ENCODE peak calls at places on chromosome 2, in eight cellular contexts. M is gastrocnemius medialis; J is ovary; P is tibial artery; O is fibroblast of the aortic adventitia; U is fibroblast of mammary gland; S is activated CD8-positive, alpha-beta T cell treated with anti-CD3 and anti-CD28 coated beads for 36 hours; K is cardiac fibroblast. L is an unnamed sample.

GRCh38 chr2:241950878-241951331 is 81.4 kb downstream of the RTP5 start:
- DNase-seq in M (no peak), J (peak; percentile 81), P (peak; percentile 58), O (peak; percentile 66), U (peak; percentile 63), S (peak; percentile 54), K (peak; percentile 71), L (peak; percentile 90)

GRCh38 chr2:20397811-20398447 is 47.3 kb upstream of the PUM2 start:
- DNase-seq in M (no peak), J (no peak), P (no peak), O (no peak), U (no peak), S (no peak), K (no peak), L (no peak)

GRCh38 chr2:191746809-191747208 is 68.9 kb downstream of the NABP1 start:
- DNase-seq in M (no peak), J (no peak), P (no peak), O (peak; percentile 31), U (peak; percentile 60), S (no peak), K (no peak), L (no peak)

GRCh38 chr2:100109986-100110980 is 32.1 kb downstream of the AFF3 start:
- DNase-seq in M (no peak), J (no peak), P (no peak), O (no peak), U (no peak), S (no peak), K (no peak), L (no peak)

GRCh38 chr2:221554769-221555510 is 17.2 kb downstream of the EPHA4 start:
- DNase-seq in M (no peak), J (no peak), P (no peak), O (peak; percentile 43), U (peak; percentile 42), S (peak; percentile 2), K (no peak), L (no peak)

GRCh38 chr2:110866496-110866895 is 134.1 kb downstream of the ACOXL start:
- DNase-seq in M (no peak), J (no peak), P (no peak), O (no peak), U (no peak), S (peak; percentile 87), K (no peak), L (no peak)

GRCh38 chr2:57543211-57543610 is 503.4 kb upstream of the VRK2 start:
- DNase-seq in M (no peak), J (no peak), P (no peak), O (no peak), U (no peak), S (no peak), K (peak; percentile 18), L (no peak)

GRCh38 chr2:64173156-64174135 is 29.2 kb upstream of the PELI1 start:
- DNase-seq in M (no peak), J (no peak), P (no peak), O (no peak), U (no peak), S (no peak), K (no peak), L (no peak)

GRCh38 chr2:78734221-78734620 is 291.3 kb upstream of the REG3G start:
- DNase-seq in M (no peak), J (no peak), P (no peak), O (no peak), U (no peak), S (no peak), K (no peak), L (no peak)

GRCh38 chr2:109129356-109129920 is 433 bp downstream of the SH3RF3 start:
- DNase-seq in M (no peak), J (peak; percentile 30), P (no peak), O (peak; percentile 26), U (peak; percentile 19), S (peak; percentile 43), K (peak; percentile 42), L (peak; percentile 52)

GRCh38 chr2:183009249-183009899 is 28.9 kb downstream of the NCKAP1 start:
- DNase-seq in M (no peak), J (no peak), P (no peak), O (no peak), U (no peak), S (no peak), K (no peak), L (no peak)

GRCh38 chr2:159249955-159250723 is 36.4 kb downstream of the WDSUB1 start:
- DNase-seq in M (peak; percentile 65), J (peak; percentile 31), P (peak; percentile 86), O (peak; percentile 79), U (peak; percentile 89), S (peak; percentile 9), K (peak; percentile 87), L (no peak)

GRCh38 chr2:68091439-68092034 is 28.7 kb upstream of the C1D start:
- DNase-seq in M (no peak), J (no peak), P (no peak), O (no peak), U (peak; percentile 17), S (no peak), K (no peak), L (no peak)

GRCh38 chr2:38586926-38587325 is 15.8 kb downstream of the HNRNPLL start:
- DNase-seq in M (no peak), J (no peak), P (no peak), O (no peak), U (peak; percentile 38), S (no peak), K (peak; percentile 44), L (no peak)

GRCh38 chr2:187442778-187443177 is 5.3 kb downstream of the CALCRL start:
- DNase-seq in M (no peak), J (no peak), P (no peak), O (no peak), U (no peak), S (no peak), K (no peak), L (no peak)

GRCh38 chr2:128318776-128319456 is at the start of gene HS6ST1:
- DNase-seq in M (peak; percentile 69), J (peak; percentile 87), P (peak; percentile 80), O (peak; percentile 66), U (peak; percentile 67), S (peak; percentile 81), K (peak; percentile 74), L (peak; percentile 94)
- TF ChIP-seq CTCF in M (no peak), J (no peak), P (peak; percentile 13), O (no peak), U (no peak), S (no peak), K (no peak), L (no peak)

GRCh38 chr2:197310940-197311485 is 433 bp upstream of the ANKRD44 start:
- DNase-seq in M (no peak), J (no peak), P (no peak), O (peak; percentile 14), U (no peak), S (no peak), K (no peak), L (no peak)
- TF ChIP-seq CTCF in M (no peak), J (no peak), P (no peak), O (no peak), U (no peak), S (no peak), K (no peak), L (no peak)

DNA sequence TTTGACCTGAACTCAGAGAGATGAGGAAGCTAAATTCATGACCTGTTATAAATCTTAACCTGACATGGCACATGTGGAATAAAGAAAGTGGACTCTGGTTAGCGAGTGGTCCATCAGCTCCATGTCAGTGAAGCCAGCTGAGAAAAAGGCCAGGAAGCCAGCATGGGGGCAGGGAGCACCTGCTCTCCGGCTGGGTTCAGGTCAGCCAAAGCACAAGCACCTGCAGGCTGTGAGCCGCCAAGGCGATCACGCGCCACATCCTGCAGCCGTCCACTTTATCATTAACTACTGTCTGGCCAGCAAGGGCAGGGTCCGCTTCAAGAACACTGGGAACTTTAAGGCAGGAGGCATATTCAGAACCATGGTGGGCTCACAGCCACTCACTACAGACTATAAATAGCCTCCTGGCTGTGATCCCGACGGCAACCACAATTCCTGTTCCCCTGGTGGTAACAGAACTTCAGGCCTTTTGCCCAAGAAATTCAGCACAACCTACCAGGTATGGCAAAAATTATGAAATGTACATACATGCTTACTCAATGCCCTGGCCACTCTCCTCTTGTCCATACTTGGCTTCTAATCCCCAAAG is 35.5 kb downstream of the ACVR1 start:
- DNase-seq in M (peak; percentile 84), J (peak; percentile 34), P (peak; percentile 54), O (peak; percentile 56), U (peak; percentile 49), S (no peak), K (peak; percentile 22), L (no peak)
- TF ChIP-seq CTCF in M (no peak), J (no peak), P (peak; percentile 46), O (peak; percentile 24), U (no peak), S (no peak), K (no peak), L (no peak)

GRCh38 chr2:230678018-230678417 is 34.6 kb upstream of the CAB39 start:
- DNase-seq in M (no peak), J (no peak), P (no peak), O (no peak), U (no peak), S (peak; percentile 19), K (no peak), L (no peak)

GRCh38 chr2:230682546-230682945 is 30.1 kb upstream of the CAB39 start:
- DNase-seq in M (no peak), J (no peak), P (no peak), O (no peak), U (no peak), S (no peak), K (no peak), L (no peak)

GRCh38 chr2:230678451-230678850 is 34.2 kb upstream of the CAB39 start:
- DNase-seq in M (no peak), J (no peak), P (no peak), O (no peak), U (no peak), S (peak; percentile 21), K (no peak), L (peak; percentile 1)

GRCh38 chr2:230677182-230677946 is 35.3 kb upstream of the CAB39 start:
- DNase-seq in M (no peak), J (no peak), P (no peak), O (peak; percentile 61), U (peak; percentile 73), S (no peak), K (peak; percentile 37), L (no peak)

GRCh38 chr2:230680463-230681195 is 32.0 kb upstream of the CAB39 start:
- DNase-seq in M (no peak), J (no peak), P (no peak), O (peak; percentile 13), U (peak; percentile 73), S (peak; percentile 52), K (no peak), L (no peak)
- TF ChIP-seq CTCF in M (no peak), J (no peak), P (no peak), O (no peak), U (no peak), S (no peak), K (no peak), L (no peak)